ENCODE peak calls at places on chromosomes 11 and 22, in seven cellular contexts. V is fibroblast of lung, R is astrocyte, L is mammary epithelial cell, X is MM.1S, H is keratinocyte, K is PC-3. W is an unnamed sample.
A peak's percentile ranks its signal among the peaks of the same experiment; 100 is the strongest.

GRCh38 chr11:86896486-86896885 is 58.7 kb downstream of the FZD4 start:
- DNase-seq in H (no peak), K (no peak), R (peak; percentile 70), L (no peak), X (no peak), V (peak; percentile 70), W (no peak)

GRCh38 chr11:77471520-77472234 is 2.2 kb downstream of the PAK1 start:
- DNase-seq in R (no peak), X (peak; percentile 36), V (peak; percentile 5), H (no peak), L (peak; percentile 42), K (peak; percentile 88), W (peak; percentile 39)

GRCh38 chr11:66264893-66265292 is 3.5 kb upstream of the RAB1B start:
- DNase-seq in R (no peak), V (no peak), K (peak; percentile 41), L (no peak), H (no peak), X (peak; percentile 34), W (peak; percentile 55)

GRCh38 chr22:48197189-48197690 is 1434.8 kb downstream of the TBC1D22A start:
- DNase-seq in H (no peak), K (no peak), X (no peak), V (no peak), R (no peak), L (no peak), W (no peak)

GRCh38 chr11:8934735-8935478 is 2.2 kb upstream of the C11orf16 start:
- DNase-seq in H (no peak), L (peak; percentile 20), K (peak; percentile 57), V (peak; percentile 58), X (no peak), R (peak; percentile 91), W (no peak)

GRCh38 chr22:36065775-36066544 is 37.3 kb upstream of the RBFOX2 start:
- DNase-seq in R (peak; percentile 83), X (peak; percentile 79), K (peak; percentile 90), H (peak; percentile 75), V (peak; percentile 95), L (peak; percentile 85), W (peak; percentile 96)

GRCh38 chr11:57597971-57598830 is 716 bp downstream of the SERPING1 start:
- DNase-seq in L (no peak), H (no peak), X (no peak), K (no peak), R (peak; percentile 16), V (peak; percentile 78), W (peak; percentile 98)

GRCh38 chr22:44368611-44369010 is 55.9 kb upstream of the SHISAL1 start:
- DNase-seq in H (no peak), L (no peak), R (no peak), X (no peak), V (no peak), K (no peak), W (no peak)

GRCh38 chr11:22193348-22194051 is 615 bp downstream of the ANO5 start:
- DNase-seq in R (peak; percentile 8), X (peak; percentile 28), L (no peak), K (no peak), H (no peak), V (no peak), W (peak; percentile 69)

GRCh38 chr11:8086001-8086479 is 5.0 kb downstream of the TUB start:
- DNase-seq in L (no peak), V (peak; percentile 39), K (no peak), R (peak; percentile 56), X (no peak), H (no peak), W (no peak)

GRCh38 chr22:27110985-27111451 is 453.6 kb downstream of the MIAT start:
- DNase-seq in V (no peak), K (no peak), H (no peak), L (no peak), X (no peak), R (peak; percentile 95), W (peak; percentile 36)

GRCh38 chr11:125084057-125084416 is 20.9 kb downstream of the SLC37A2 start:
- DNase-seq in X (no peak), L (no peak), H (no peak), R (no peak), V (no peak), K (no peak), W (no peak)

GRCh38 chr11:31487848-31488247 is 21.6 kb downstream of the IMMP1L start:
- DNase-seq in V (peak; percentile 81), X (peak; percentile 34), H (peak; percentile 4), L (peak; percentile 18), K (peak; percentile 70), R (peak; percentile 52), W (peak; percentile 41)

GRCh38 chr11:9092085-9092484 is 686 bp upstream of the SCUBE2 start:
- DNase-seq in R (no peak), H (no peak), K (no peak), X (no peak), V (no peak), L (no peak), W (no peak)

GRCh38 chr11:56782167-56782847 is 33.8 kb upstream of the OR9G4 start:
- DNase-seq in H (no peak), X (no peak), K (no peak), R (no peak), V (no peak), L (no peak), W (no peak)

GRCh38 chr11:36600155-36600554 is 2.1 kb upstream of the RAG2 start:
- DNase-seq in R (no peak), X (no peak), H (no peak), V (no peak), K (no peak), L (no peak), W (peak; percentile 51)

GRCh38 chr11:78313898-78314297 is 103.7 kb downstream of the GAB2 start:
- DNase-seq in X (no peak), K (no peak), H (no peak), R (no peak), V (no peak), L (peak; percentile 9), W (no peak)

GRCh38 chr11:66563832-66564231 is 4.6 kb downstream of the CTSF start:
- DNase-seq in R (no peak), K (no peak), V (no peak), H (no peak), X (no peak), L (no peak), W (no peak)

GRCh38 chr22:37674951-37675929 is at the start of gene LGALS1:
- DNase-seq in X (peak; percentile 88), V (peak; percentile 99), R (peak; percentile 96), H (peak; percentile 59), K (peak; percentile 95), L (peak; percentile 96), W (peak; percentile 47)

GRCh38 chr11:119175493-119176077 is 7.1 kb downstream of the NLRX1 start:
- DNase-seq in L (peak; percentile 22), V (no peak), K (peak; percentile 71), X (no peak), R (peak; percentile 37), H (no peak), W (no peak)

GRCh38 chr11:116576523-116576922 is 196.3 kb downstream of the BUD13 start:
- DNase-seq in H (no peak), R (no peak), K (peak; percentile 20), V (no peak), X (no peak), L (peak; percentile 11), W (no peak)

GRCh38 chr22:35717572-35717971 is at the start of gene APOL5:
- DNase-seq in L (no peak), K (no peak), V (no peak), H (no peak), R (no peak), X (no peak), W (no peak)

DNA sequence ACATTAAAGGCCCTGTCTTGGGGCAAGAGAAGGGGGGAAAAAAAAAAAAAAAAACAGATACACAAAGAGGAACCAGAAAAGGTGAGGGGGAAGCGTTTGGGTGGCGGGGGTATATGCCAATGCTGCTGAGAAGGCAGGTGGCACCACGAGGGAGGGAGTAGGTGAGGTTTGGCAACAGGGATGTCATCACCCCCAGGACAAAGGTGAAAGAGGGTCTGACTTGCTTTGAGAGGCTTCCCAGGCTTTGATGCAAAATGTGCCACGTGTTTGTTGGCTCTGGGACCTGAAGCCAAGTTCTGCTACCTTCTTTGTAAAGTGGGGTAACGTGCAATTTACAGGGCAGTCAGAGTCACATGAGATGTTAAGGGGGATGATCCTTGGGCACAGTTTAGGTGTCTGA is 4.1 kb downstream of the YPEL1 start:
- DNase-seq in V (no peak), L (no peak), K (no peak), H (no peak), X (no peak), R (no peak), W (no peak)
- TF ChIP-seq EZH2 in V (no peak), L (no peak), K (no peak), H (no peak), X (no peak), R (no peak), W (no peak)

DNA sequence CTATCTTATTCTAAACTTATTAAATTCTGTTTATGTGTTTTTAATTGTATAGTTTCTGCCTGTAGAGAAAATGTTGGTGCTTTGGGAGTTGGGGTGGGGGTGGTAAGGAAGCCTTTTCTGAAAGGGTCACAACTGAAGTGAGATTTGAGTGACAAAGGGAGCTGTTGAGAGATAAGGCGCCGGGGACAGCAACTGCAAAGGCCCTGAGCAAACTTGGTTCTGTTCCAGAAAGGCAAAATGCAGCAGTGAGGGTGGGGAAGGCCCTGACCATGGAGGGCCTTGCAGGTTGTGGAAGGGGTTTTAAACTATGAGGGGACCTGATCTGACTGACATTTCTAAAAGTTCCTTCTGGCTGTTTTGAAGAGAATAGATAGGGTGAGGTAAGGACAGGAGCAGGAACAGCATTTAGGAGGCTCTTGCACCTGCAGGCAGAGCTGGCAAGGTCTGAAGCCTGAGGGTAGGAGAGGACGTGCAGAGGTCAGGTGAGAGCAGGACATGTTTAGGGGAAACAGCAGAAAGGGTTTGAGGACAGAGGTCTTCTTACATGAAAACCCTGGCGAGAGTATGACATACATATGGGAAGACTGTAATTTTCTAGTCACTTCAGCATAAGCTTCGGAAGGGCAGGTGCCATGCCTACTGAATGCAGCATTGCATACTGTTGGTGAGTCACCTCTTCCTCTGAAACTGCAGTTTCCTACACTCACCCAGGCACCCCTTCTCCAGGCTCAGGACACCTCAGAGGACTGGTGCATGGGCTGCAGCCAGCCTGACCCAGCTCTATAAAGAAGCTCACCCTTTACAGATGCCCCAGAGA is 190.7 kb downstream of the SNX19 start:
- DNase-seq in V (peak; percentile 28), H (no peak), K (peak; percentile 33), L (peak; percentile 58), X (peak; percentile 4), R (peak; percentile 60), W (no peak)
- H3K9ac ChIP-seq in V (no peak overlapping the region), H (no peak overlapping the region), K (no peak overlapping the region), L (no peak overlapping the region), X (no peak overlapping the region), R (no peak overlapping the region), W (no peak overlapping the region)

DNA sequence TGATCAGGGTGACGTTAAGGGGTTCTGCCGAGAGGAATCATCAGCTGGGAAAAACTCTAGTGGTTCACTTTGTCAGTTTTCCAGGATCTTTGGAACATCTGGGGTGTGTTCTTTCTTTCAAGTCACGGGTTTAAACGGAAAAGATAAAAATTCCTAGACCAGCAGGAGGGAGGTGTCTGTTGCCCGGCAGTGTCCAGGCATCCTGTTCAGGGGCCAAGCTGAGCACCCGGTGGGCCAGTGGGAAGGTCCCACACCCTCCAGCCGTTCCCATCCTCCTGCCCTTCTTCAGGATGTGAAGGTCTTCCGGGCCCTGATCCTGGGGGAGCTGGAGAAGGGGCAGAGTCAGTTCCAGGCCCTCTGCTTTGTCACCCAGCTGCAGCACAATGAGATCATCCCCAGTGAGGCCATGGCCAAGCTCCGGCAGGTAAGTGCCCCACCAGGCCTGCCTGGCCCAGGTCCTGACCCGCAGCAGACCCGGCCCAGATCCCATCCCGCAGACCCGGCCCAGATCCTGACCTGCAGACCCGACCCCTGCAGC is 14.5 kb upstream of the POU2F3 start:
- DNase-seq in R (no peak), H (no peak), L (no peak), X (no peak), K (no peak), V (peak; percentile 49), W (no peak)
- H2AFZ ChIP-seq in R (no peak overlapping the region), H (no peak overlapping the region), L (no peak overlapping the region), X (no peak overlapping the region), K (no peak overlapping the region), V (no peak overlapping the region), W (no peak overlapping the region)

GRCh38 chr11:130427049-130427388 is 1.4 kb downstream of the ADAMTS8 start:
- DNase-seq in R (no peak), X (no peak), V (no peak), K (no peak), H (no peak), L (no peak), W (no peak)
- TF ChIP-seq EZH2 in R (no peak), X (no peak), V (no peak), K (no peak), H (no peak), L (peak; percentile 62), W (no peak)